ENCODE peak calls at places on chromosomes 4 and X, in five cellular contexts. One of them, this sample, is unnamed. For H3K36me3, the result is how much of the 10 kb centered on the place peaks cover.

GRCh38 chr4:142815834-142816233 is 30.3 kb downstream of the INPP4B start:
- DNase-seq in GM23248: peak
- DNase-seq in heart right ventricle: no peak
- DNase-seq in lung: no peak
- DNase-seq in tibial nerve: no peak
- DNase-seq in this sample: no peak

GRCh38 chr4:74897390-74897789 is 35.5 kb upstream of the PARM1 start:
- DNase-seq in GM23248: no peak
- DNase-seq in heart right ventricle: no peak
- DNase-seq in lung: no peak
- DNase-seq in tibial nerve: no peak
- DNase-seq in this sample: no peak

GRCh38 chr4:57303012-57303751 is 193.0 kb upstream of the IGFBP7 start:
- DNase-seq in GM23248: no peak
- DNase-seq in heart right ventricle: no peak
- DNase-seq in lung: no peak
- DNase-seq in tibial nerve: no peak
- DNase-seq in this sample: no peak

GRCh38 chrX:72125331-72126047 is 6.2 kb downstream of the RTL5 start:
- DNase-seq in GM23248: no peak
- DNase-seq in heart right ventricle: no peak
- DNase-seq in lung: no peak
- DNase-seq in tibial nerve: no peak
- DNase-seq in this sample: no peak

GRCh38 chrX:110081740-110082139 is 78.8 kb downstream of the TMEM164 start:
- DNase-seq in GM23248: no peak
- DNase-seq in heart right ventricle: peak
- DNase-seq in lung: no peak
- DNase-seq in tibial nerve: no peak
- DNase-seq in this sample: no peak

GRCh38 chr4:142083264-142083663 is 446.9 kb downstream of the IL15 start:
- DNase-seq in GM23248: no peak
- DNase-seq in heart right ventricle: no peak
- DNase-seq in lung: no peak
- DNase-seq in tibial nerve: no peak
- DNase-seq in this sample: no peak

GRCh38 chr4:157012781-157013180 is 41.2 kb upstream of the PDGFC start:
- DNase-seq in GM23248: peak
- DNase-seq in heart right ventricle: no peak
- DNase-seq in lung: no peak
- DNase-seq in tibial nerve: no peak
- DNase-seq in this sample: no peak

GRCh38 chr4:101348367-101348827 is 1.1 kb upstream of the PPP3CA start:
- DNase-seq in GM23248: peak
- DNase-seq in heart right ventricle: peak
- DNase-seq in lung: no peak
- DNase-seq in tibial nerve: no peak
- DNase-seq in this sample: peak

GRCh38 chr4:69470561-69470960 is 25.1 kb downstream of the UGT2B4 start:
- DNase-seq in GM23248: no peak
- DNase-seq in heart right ventricle: no peak
- DNase-seq in lung: no peak
- DNase-seq in tibial nerve: no peak
- DNase-seq in this sample: no peak

GRCh38 chr4:98480535-98480934 is 177.9 kb downstream of the TSPAN5 start:
- DNase-seq in GM23248: no peak
- DNase-seq in heart right ventricle: no peak
- DNase-seq in lung: no peak
- DNase-seq in tibial nerve: no peak
- DNase-seq in this sample: no peak

GRCh38 chr4:114264877-114265291 is 285.4 kb upstream of the ARSJ start:
- DNase-seq in GM23248: peak
- DNase-seq in heart right ventricle: no peak
- DNase-seq in lung: no peak
- DNase-seq in tibial nerve: no peak
- DNase-seq in this sample: no peak

GRCh38 chr4:156634612-156635011 is 337.0 kb downstream of the PDGFC start:
- DNase-seq in GM23248: no peak
- DNase-seq in heart right ventricle: no peak
- DNase-seq in lung: no peak
- DNase-seq in tibial nerve: no peak
- DNase-seq in this sample: no peak

GRCh38 chr4:151184523-151185458 is 85.4 kb downstream of the RPS3A start:
- DNase-seq in GM23248: peak
- DNase-seq in heart right ventricle: no peak
- DNase-seq in lung: no peak
- DNase-seq in tibial nerve: no peak
- DNase-seq in this sample: no peak

GRCh38 chrX:15854080-15854655 is 445 bp downstream of the AP1S2 start:
- DNase-seq in GM23248: peak
- DNase-seq in heart right ventricle: peak
- DNase-seq in lung: peak
- DNase-seq in tibial nerve: peak
- DNase-seq in this sample: peak

GRCh38 chr4:17636341-17636695 is 21.9 kb downstream of the MED28 start:
- DNase-seq in GM23248: no peak
- DNase-seq in heart right ventricle: no peak
- DNase-seq in lung: no peak
- DNase-seq in tibial nerve: no peak
- DNase-seq in this sample: no peak
- H3K36me3 ChIP-seq in GM23248: under half
- H3K36me3 ChIP-seq in heart right ventricle: under half
- H3K36me3 ChIP-seq in lung: under half
- H3K36me3 ChIP-seq in tibial nerve: under half
- H3K36me3 ChIP-seq in this sample: under half

DNA sequence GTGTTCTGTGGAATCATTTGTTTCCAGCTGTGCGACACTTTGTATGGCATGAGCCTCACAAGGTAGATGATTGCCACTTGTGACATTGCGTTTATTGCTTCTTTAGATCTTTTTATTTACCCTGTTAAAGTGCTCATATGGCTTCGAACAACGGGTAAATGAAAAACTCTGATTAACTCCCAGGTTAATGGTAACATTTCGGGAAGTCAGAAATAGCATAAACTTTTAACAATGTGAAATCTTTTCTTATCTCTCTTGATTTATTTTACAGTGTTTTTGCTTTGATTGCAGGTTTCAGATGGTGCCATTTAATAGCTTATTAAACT is 494.2 kb downstream of the IDS start:
- DNase-seq in GM23248: no peak
- DNase-seq in heart right ventricle: no peak
- DNase-seq in lung: no peak
- DNase-seq in tibial nerve: no peak
- DNase-seq in this sample: no peak
- H3K36me3 ChIP-seq in GM23248: under half
- H3K36me3 ChIP-seq in heart right ventricle: under half
- H3K36me3 ChIP-seq in lung: under half
- H3K36me3 ChIP-seq in tibial nerve: under half
- H3K36me3 ChIP-seq in this sample: under half

DNA sequence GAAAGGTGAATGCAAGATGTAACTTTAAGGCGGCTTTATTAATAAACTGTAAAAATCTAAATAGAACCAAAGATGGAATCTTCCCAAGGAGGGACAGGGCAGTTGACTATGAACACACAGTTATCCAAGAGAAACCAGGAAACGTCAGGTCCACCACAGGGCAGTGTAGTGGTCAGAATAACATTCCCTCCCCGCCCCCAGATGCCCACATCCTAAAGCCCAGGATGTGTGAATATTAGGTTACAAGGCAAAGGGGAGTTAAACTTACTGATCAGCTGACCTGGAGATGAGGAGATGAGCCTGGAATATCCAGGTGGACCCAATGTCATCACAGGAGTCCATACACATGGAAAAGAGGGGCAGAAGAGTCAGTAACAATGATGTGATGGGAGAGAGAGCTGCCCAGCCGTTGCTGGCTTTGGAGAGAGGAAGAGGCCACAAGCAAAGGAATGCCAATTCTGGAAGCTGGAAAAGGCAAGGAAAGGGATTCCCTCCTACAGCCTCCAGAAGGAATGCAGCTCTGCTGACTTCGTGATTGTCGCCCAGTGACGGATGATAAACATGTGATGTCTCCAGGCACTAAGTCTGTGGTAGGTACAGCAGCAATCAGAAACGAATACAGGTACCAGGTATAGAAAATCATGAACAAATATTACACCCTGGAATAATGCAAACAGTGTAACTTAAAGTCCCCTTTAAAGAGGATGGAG is 5.2 kb downstream of the SH3KBP1 start:
- DNase-seq in GM23248: no peak
- DNase-seq in heart right ventricle: no peak
- DNase-seq in lung: no peak
- DNase-seq in tibial nerve: no peak
- DNase-seq in this sample: no peak
- H3K36me3 ChIP-seq in GM23248: under half
- H3K36me3 ChIP-seq in heart right ventricle: under half
- H3K36me3 ChIP-seq in lung: under half
- H3K36me3 ChIP-seq in tibial nerve: under half
- H3K36me3 ChIP-seq in this sample: under half

GRCh38 chrX:53598169-53598568 is 88.3 kb downstream of the HUWE1 start:
- DNase-seq in GM23248: no peak
- DNase-seq in heart right ventricle: no peak
- DNase-seq in lung: no peak
- DNase-seq in tibial nerve: no peak
- DNase-seq in this sample: no peak
- H3K36me3 ChIP-seq in GM23248: under half
- H3K36me3 ChIP-seq in heart right ventricle: half or more
- H3K36me3 ChIP-seq in lung: under half
- H3K36me3 ChIP-seq in tibial nerve: under half
- H3K36me3 ChIP-seq in this sample: under half

DNA sequence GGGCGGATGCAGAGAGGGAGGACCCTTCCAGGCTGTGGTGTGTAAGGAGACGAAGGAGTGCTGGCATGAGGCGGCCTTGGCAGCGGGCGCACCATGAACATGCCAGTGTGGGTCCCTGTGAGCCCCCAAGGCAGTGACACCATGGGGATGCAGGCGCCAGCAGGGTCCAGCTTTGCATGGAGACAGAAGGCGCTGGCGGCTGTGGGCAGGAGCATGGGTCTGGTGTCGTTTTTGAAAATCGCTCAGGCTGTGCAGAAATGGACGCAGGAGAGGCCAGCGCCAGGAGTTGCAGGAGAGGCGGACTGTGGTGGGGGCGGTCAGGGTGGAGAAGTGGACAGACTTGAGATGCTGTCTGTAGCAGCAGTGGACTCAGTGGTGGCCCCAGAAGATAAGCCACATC is 56.1 kb downstream of the PCGF3 start:
- DNase-seq in GM23248: no peak
- DNase-seq in heart right ventricle: no peak
- DNase-seq in lung: no peak
- DNase-seq in tibial nerve: no peak
- DNase-seq in this sample: no peak
- H3K36me3 ChIP-seq in GM23248: under half
- H3K36me3 ChIP-seq in heart right ventricle: half or more
- H3K36me3 ChIP-seq in lung: half or more
- H3K36me3 ChIP-seq in tibial nerve: under half
- H3K36me3 ChIP-seq in this sample: under half